ENCODE peak calls at places on chromosomes 12 and 14, in six cellular contexts. G is fibroblast of villous mesenchyme, B is A549, A is neural crest cell, Q is HFF-Myc, V is natural killer cell. Y is an unnamed sample.

GRCh38 chr12:123270380-123271181 is 1.1 kb downstream of the CDK2AP1 start:
- DNase-seq in G (peak; percentile 52), B (no peak), A (peak; percentile 26), Q (no peak), V (no peak), Y (peak; percentile 43)

GRCh38 chr12:22729898-22730443 is 105.0 kb downstream of the ETNK1 start:
- DNase-seq in G (peak; percentile 67), B (no peak), A (no peak), Q (no peak), V (no peak), Y (no peak)

GRCh38 chr12:29741342-29742241 is 42.1 kb downstream of the TMTC1 start:
- DNase-seq in G (peak; percentile 90), B (no peak), A (no peak), Q (no peak), V (no peak), Y (no peak)

GRCh38 chr12:91825999-91826398 is 319.6 kb downstream of the BTG1 start:
- DNase-seq in G (no peak), B (no peak), A (no peak), Q (no peak), V (no peak), Y (no peak)

GRCh38 chr12:85005615-85006014 is 30.5 kb downstream of the TSPAN19 start:
- DNase-seq in G (no peak), B (no peak), A (no peak), Q (no peak), V (no peak), Y (no peak)

GRCh38 chr12:116818341-116818856 is 62.8 kb downstream of the HRK start:
- DNase-seq in G (peak; percentile 7), B (no peak), A (no peak), Q (no peak), V (no peak), Y (peak; percentile 31)

GRCh38 chr12:80413462-80413861 is 30.6 kb upstream of the PTPRQ start:
- DNase-seq in G (no peak), B (peak; percentile 29), A (no peak), Q (no peak), V (no peak), Y (no peak)

GRCh38 chr14:78399316-78399889 is 229.2 kb downstream of the NRXN3 start:
- DNase-seq in G (peak; percentile 1), B (no peak), A (peak; percentile 49), Q (no peak), V (no peak), Y (no peak)

GRCh38 chr14:70416717-70417349 is at the start of gene SYNJ2BP:
- DNase-seq in G (peak; percentile 71), B (peak; percentile 74), A (peak; percentile 39), Q (peak; percentile 41), V (peak; percentile 22), Y (peak; percentile 58)

GRCh38 chr14:102927878-102928411 is 5.5 kb downstream of the AMN start:
- DNase-seq in G (no peak), B (no peak), A (no peak), Q (no peak), V (no peak), Y (peak; percentile 53)

GRCh38 chr12:95963104-95963503 is 20.0 kb downstream of the AMDHD1 start:
- DNase-seq in G (no peak), B (peak; percentile 57), A (no peak), Q (no peak), V (no peak), Y (no peak)

GRCh38 chr12:116426391-116427136 is 132.6 kb upstream of the MAP1LC3B2 start:
- DNase-seq in G (peak; percentile 95), B (peak; percentile 98), A (no peak), Q (peak; percentile 94), V (no peak), Y (no peak)

GRCh38 chr12:93287152-93287551 is 90.6 kb upstream of the NUDT4 start:
- DNase-seq in G (no peak), B (peak; percentile 34), A (no peak), Q (no peak), V (no peak), Y (no peak)

GRCh38 chr12:51009038-51009437 is 17.1 kb downstream of the SLC11A2 start:
- DNase-seq in G (peak; percentile 42), B (no peak), A (no peak), Q (no peak), V (peak; percentile 22), Y (no peak)

GRCh38 chr14:88326352-88327103 is 3.5 kb upstream of the KCNK10 start:
- DNase-seq in G (no peak), B (no peak), A (no peak), Q (no peak), V (no peak), Y (no peak)

GRCh38 chr14:26939756-26940155 is 341.9 kb upstream of the NOVA1 start:
- DNase-seq in G (no peak), B (no peak), A (no peak), Q (no peak), V (no peak), Y (no peak)

GRCh38 chr12:76313289-76313688 is 34.9 kb downstream of the BBS10 start:
- DNase-seq in G (no peak), B (no peak), A (no peak), Q (no peak), V (no peak), Y (no peak)

GRCh38 chr14:21880918-21881317 is 207.3 kb upstream of the OR4E1 start:
- DNase-seq in G (no peak), B (no peak), A (no peak), Q (no peak), V (no peak), Y (no peak)

GRCh38 chr14:64772394-64772950 is 68.2 kb downstream of the PLEKHG3 start:
- DNase-seq in G (no peak), B (no peak), A (no peak), Q (no peak), V (no peak), Y (no peak)
- TF ChIP-seq CTCF in G (no peak), B (peak; percentile 18), A (no peak), Q (no peak), V (no peak), Y (peak; percentile 16)

DNA sequence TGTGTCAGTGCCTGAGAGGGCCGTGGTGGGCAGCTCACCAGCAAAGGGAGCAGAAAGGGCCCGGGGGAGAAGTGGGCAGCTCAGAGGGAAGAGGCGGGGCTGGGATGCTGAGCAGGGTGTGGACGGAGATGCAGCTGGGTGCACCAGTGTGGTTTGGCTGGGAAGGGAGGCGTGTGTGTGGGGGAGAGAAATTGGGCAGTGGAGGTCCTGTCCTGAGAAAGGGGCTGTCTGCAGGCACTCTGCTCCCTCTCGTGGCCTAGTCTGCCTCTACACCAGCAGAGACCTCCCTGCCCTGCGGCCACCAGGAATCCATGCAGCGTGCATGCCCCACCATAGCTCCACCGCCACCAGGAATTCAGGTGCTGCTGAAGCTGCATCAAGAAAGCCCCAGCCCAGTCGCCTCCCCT is 6.4 kb downstream of the TMEM121 start:
- DNase-seq in G (no peak), B (peak; percentile 51), A (peak; percentile 33), Q (no peak), V (no peak), Y (peak; percentile 83)
- TF ChIP-seq CTCF in G (peak; percentile 50), B (peak; percentile 32), A (peak; percentile 41), Q (peak; percentile 42), V (no peak), Y (peak; percentile 61)

GRCh38 chr14:35261774-35262173 is 30.4 kb upstream of the PSMA6 start:
- DNase-seq in G (peak; percentile 33), B (peak; percentile 10), A (no peak), Q (no peak), V (no peak), Y (no peak)
- TF ChIP-seq CTCF in G (peak; percentile 23), B (no peak), A (no peak), Q (no peak), V (no peak), Y (peak; percentile 32)

GRCh38 chr12:7060353-7060954 is at the start of gene C1S:
- DNase-seq in G (peak; percentile 99), B (peak; percentile 95), A (no peak), Q (peak; percentile 85), V (no peak), Y (no peak)
- TF ChIP-seq CTCF in G (peak; percentile 97), B (peak; percentile 96), A (peak; percentile 42), Q (peak; percentile 84), V (no peak), Y (no peak)

DNA sequence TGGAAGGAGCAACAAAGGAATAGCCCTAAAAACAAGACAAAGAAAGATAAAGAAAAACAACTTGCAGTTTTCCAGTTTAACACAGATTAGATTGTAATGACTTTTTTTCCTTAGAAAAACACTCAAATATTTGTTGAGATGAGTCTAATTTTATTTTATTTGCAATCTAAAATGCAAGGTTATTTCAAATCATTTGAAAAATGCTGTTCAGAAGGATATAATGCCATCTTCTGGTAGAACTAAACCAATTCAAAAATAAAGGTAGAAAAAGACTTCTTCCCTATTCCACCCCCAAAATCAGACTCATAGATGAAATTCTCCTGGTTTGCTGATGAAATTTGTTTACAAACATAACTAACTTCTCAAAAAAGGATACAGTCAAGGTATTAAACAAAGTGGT is 84.5 kb upstream of the TTC7B start:
- DNase-seq in G (peak; percentile 5), B (no peak), A (no peak), Q (no peak), V (no peak), Y (no peak)
- TF ChIP-seq CTCF in G (peak; percentile 16), B (peak; percentile 41), A (peak; percentile 43), Q (no peak), V (no peak), Y (no peak)

GRCh38 chr12:108525681-108526080 is 10.6 kb downstream of the FICD start:
- DNase-seq in G (no peak), B (no peak), A (no peak), Q (no peak), V (no peak), Y (no peak)

GRCh38 chr12:108532061-108532848 is 17.2 kb downstream of the FICD start:
- DNase-seq in G (no peak), B (no peak), A (no peak), Q (peak; percentile 52), V (no peak), Y (no peak)

GRCh38 chr12:108523365-108523764 is 8.3 kb downstream of the FICD start:
- DNase-seq in G (no peak), B (no peak), A (no peak), Q (no peak), V (no peak), Y (no peak)

GRCh38 chr12:108530141-108530540 is 15.1 kb downstream of the FICD start:
- DNase-seq in G (no peak), B (no peak), A (no peak), Q (no peak), V (no peak), Y (no peak)

GRCh38 chr12:108526482-108527234 is 11.6 kb downstream of the FICD start:
- DNase-seq in G (peak; percentile 10), B (no peak), A (no peak), Q (no peak), V (no peak), Y (no peak)
- TF ChIP-seq CTCF in G (peak; percentile 15), B (no peak), A (no peak), Q (no peak), V (no peak), Y (no peak)

GRCh38 chr12:121061831-121062230 is 22.8 kb upstream of the OASL start:
- DNase-seq in G (no peak), B (peak; percentile 33), A (no peak), Q (no peak), V (no peak), Y (no peak)
- TF ChIP-seq CTCF in G (peak; percentile 38), B (peak; percentile 50), A (peak; percentile 41), Q (peak; percentile 24), V (no peak), Y (peak; percentile 42)

DNA sequence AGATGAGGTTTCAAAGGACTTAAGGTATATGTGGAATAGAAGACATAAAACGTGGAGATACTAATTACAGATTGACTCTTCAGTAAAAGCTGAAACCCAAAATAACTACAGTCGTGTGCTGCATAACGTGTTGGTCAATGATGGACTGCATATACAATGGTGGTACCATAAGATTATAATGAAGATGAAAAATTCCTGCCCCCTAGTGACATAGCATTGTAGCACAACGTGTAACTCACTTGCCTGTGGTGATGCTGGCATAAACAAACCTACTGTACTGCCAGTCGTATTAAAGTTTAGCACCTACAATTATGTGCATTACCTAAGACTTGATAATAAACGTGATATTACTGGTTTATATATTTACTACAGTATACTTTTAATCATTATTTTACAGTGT is 150.3 kb downstream of the LRRK2 start:
- DNase-seq in G (peak; percentile 1), B (peak; percentile 37), A (no peak), Q (no peak), V (no peak), Y (no peak)
- TF ChIP-seq CTCF in G (no peak), B (peak; percentile 22), A (peak; percentile 43), Q (peak; percentile 18), V (no peak), Y (peak; percentile 43)